ENCODE peak calls at places on chromosomes 16 and 17, in eight cellular contexts. S is thoracic aorta, Z is esophagus squamous epithelium, K is A549, N is ovary, G is HL-60, A is lower leg skin, D is osteoblast. H is an unnamed sample.

GRCh38 chr16:47197536-47198179 is 53.9 kb upstream of the NETO2 start:
- DNase-seq in Z (no peak), D (no peak), N (no peak), G (no peak), K (no peak), A (no peak), S (no peak), H (no peak)

GRCh38 chr17:48002208-48002919 is 31.5 kb downstream of the CDK5RAP3 start:
- DNase-seq in S (no peak), N (no peak), D (peak; percentile 92), K (peak; percentile 36), A (no peak), Z (no peak), G (peak; percentile 67), H (no peak)

GRCh38 chr16:71387045-71387871 is 28.7 kb downstream of the CALB2 start:
- DNase-seq in D (no peak), N (no peak), S (no peak), A (no peak), G (no peak), Z (no peak), K (no peak), H (no peak)

GRCh38 chr16:14284930-14285541 is 213.9 kb downstream of the MRTFB start:
- DNase-seq in D (peak; percentile 90), K (peak; percentile 55), A (no peak), G (peak; percentile 45), S (no peak), N (no peak), Z (no peak), H (no peak)

GRCh38 chr17:49361902-49362722 is at the start of gene ZNF652:
- DNase-seq in N (peak; percentile 89), S (peak; percentile 45), Z (peak; percentile 68), G (peak; percentile 78), K (peak; percentile 97), A (peak; percentile 86), D (peak; percentile 99), H (no peak)

GRCh38 chr17:78789663-78790181 is 7.6 kb upstream of the CYTH1 start:
- DNase-seq in S (no peak), Z (no peak), N (no peak), K (no peak), A (peak; percentile 81), G (no peak), D (no peak), H (peak; percentile 57)

GRCh38 chr17:17044846-17045561 is 2.7 kb downstream of the MPRIP start:
- DNase-seq in D (peak; percentile 94), K (no peak), Z (no peak), G (peak; percentile 45), A (no peak), N (peak; percentile 21), S (no peak), H (peak; percentile 49)

GRCh38 chr17:4721203-4722135 is 9.8 kb upstream of the MED11 start:
- DNase-seq in S (no peak), N (peak; percentile 55), K (peak; percentile 85), D (peak; percentile 88), Z (no peak), A (no peak), G (peak; percentile 76), H (no peak)

GRCh38 chr16:79400462-79401149 is 199.9 kb downstream of the MAF start:
- DNase-seq in Z (no peak), S (no peak), A (no peak), D (no peak), K (no peak), G (no peak), N (no peak), H (no peak)

GRCh38 chr17:43840814-43841213 is 6.2 kb upstream of the CD300LG start:
- DNase-seq in N (no peak), D (peak; percentile 19), Z (no peak), K (peak; percentile 49), G (no peak), S (no peak), A (no peak), H (no peak)

GRCh38 chr16:82655315-82655714 is 28.5 kb downstream of the CDH13 start:
- DNase-seq in S (no peak), K (no peak), Z (no peak), G (no peak), D (peak; percentile 84), N (no peak), A (no peak), H (no peak)

GRCh38 chr17:80738987-80739730 is 194.5 kb downstream of the RPTOR start:
- DNase-seq in A (no peak), K (no peak), Z (no peak), G (no peak), D (no peak), N (no peak), S (no peak), H (no peak)

GRCh38 chr17:27871407-27871806 is 21.8 kb downstream of the LYRM9 start:
- DNase-seq in K (no peak), Z (no peak), A (no peak), S (no peak), N (no peak), G (no peak), D (no peak), H (no peak)

GRCh38 chr17:27544350-27545131 is 86.4 kb upstream of the LGALS9 start:
- DNase-seq in S (no peak), A (no peak), D (peak; percentile 27), G (peak; percentile 37), Z (no peak), K (no peak), N (no peak), H (peak; percentile 32)

GRCh38 chr17:12406623-12407228 is 259.0 kb upstream of the MYOCD start:
- DNase-seq in S (no peak), D (no peak), A (no peak), G (no peak), K (no peak), Z (no peak), N (no peak), H (no peak)

GRCh38 chr16:50467943-50468748 is 80.0 kb upstream of the NKD1 start:
- DNase-seq in D (peak; percentile 70), Z (no peak), K (no peak), A (no peak), N (peak; percentile 24), S (no peak), G (no peak), H (no peak)

GRCh38 chr17:77541995-77542394 is 401.2 kb downstream of the SEC14L1 start:
- DNase-seq in D (no peak), A (no peak), K (no peak), G (no peak), Z (no peak), S (no peak), N (no peak), H (no peak)

GRCh38 chr17:17042851-17043667 is 802 bp downstream of the MPRIP start:
- DNase-seq in S (no peak), N (peak; percentile 26), Z (no peak), A (no peak), G (no peak), D (peak; percentile 88), K (no peak), H (peak; percentile 87)

DNA sequence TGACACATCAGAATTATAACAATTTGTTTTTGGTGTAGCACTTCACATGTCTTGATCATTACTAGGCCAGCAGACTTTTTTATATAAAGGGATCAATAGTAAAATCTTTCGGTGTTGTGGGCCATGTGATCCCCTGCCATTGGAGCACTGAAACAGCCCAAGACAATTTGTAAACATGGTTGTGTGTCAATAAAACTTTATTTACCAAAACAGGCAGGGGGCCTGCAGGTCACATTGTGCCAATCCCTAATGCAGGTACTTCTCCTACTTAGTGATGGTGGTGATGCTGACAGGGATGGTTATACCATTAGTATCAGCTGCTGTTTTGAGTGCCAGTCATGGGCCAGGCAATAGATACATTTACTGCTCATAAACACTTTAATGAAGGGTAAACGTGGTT is 319.9 kb downstream of the SNX29 start:
- DNase-seq in N (no peak), Z (no peak), G (no peak), A (no peak), K (no peak), D (no peak), S (no peak), H (no peak)
- TF ChIP-seq CTCF in N (no peak), Z (no peak), G (no peak), A (no peak), K (no peak), D (no peak), S (no peak), H (no peak)

DNA sequence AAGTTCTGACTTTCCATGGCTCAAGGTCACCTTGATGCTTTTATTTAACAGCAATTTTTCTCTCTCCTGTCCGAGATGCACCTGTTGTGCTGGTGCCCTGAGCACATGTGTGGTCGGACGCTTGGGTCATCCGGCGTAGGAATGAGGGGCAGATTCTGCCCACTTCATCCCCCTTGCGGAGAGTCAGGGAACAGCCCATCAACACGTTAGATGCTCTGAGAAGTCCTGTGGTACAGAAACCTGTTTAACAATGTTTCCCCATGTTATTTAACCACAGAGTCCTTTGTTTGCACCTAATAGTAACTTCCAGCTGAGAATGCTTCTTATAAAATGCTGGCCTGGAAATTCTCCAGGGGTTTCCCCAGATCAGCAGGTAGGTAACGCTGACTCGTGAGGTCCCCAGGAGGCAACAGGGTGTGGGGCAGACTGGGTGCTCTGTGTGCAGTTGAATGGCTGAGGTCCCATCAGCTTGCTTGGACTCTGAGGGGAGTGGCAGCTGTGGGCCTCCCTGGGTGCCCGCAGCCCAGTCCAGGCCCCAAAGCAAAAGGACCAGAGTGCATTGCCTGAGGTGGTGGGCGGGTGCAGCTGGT is 17.8 kb downstream of the DOC2B start:
- DNase-seq in S (no peak), G (no peak), D (no peak), K (no peak), N (no peak), Z (no peak), A (no peak), H (no peak)
- TF ChIP-seq CTCF in S (no peak), G (no peak), D (no peak), K (peak; percentile 10), N (no peak), Z (peak; percentile 17), A (no peak), H (peak; percentile 63)

GRCh38 chr16:86180244-86180643 is 281.3 kb downstream of the IRF8 start:
- DNase-seq in N (no peak), G (no peak), Z (no peak), S (no peak), K (no peak), D (no peak), A (no peak), H (no peak)
- TF ChIP-seq CTCF in N (no peak), G (no peak), Z (no peak), S (no peak), K (no peak), D (no peak), A (no peak), H (no peak)

DNA sequence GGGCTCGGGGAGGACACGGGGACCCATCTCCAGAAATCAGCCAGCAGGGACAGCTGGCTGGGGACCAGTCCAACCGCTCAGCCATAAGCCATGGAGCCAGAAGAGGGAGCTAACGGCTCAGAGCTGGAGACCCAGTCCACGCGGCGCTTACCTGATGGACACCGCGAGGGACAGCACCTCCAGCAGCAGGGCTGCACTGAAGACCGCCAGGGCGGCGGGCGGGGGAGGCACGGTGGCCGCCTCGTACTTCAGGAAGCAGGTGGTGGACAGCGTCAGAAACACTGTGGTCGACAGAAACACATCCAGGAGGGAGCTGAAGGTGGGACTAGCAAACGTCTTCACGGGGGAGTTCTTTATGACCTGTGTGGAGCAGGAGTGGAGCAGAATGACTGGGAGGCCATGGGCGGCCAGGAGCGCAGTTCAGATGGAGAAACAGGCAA is 102.6 kb upstream of the CREBBP start:
- DNase-seq in G (peak; percentile 47), A (peak; percentile 36), N (peak; percentile 70), S (no peak), D (peak; percentile 96), Z (no peak), K (peak; percentile 93), H (no peak)
- TF ChIP-seq CTCF in G (peak; percentile 75), A (peak; percentile 40), N (peak; percentile 59), S (peak; percentile 64), D (peak; percentile 64), Z (peak; percentile 56), K (peak; percentile 91), H (peak; percentile 91)

GRCh38 chr17:2852211-2852610 is 56.0 kb downstream of the RAP1GAP2 start:
- DNase-seq in N (no peak), A (no peak), Z (no peak), K (no peak), G (no peak), S (no peak), D (no peak), H (no peak)
- TF ChIP-seq CTCF in N (no peak), A (no peak), Z (no peak), K (no peak), G (no peak), S (no peak), D (no peak), H (no peak)